ENCODE peak calls at places on chromosomes 13 and 19, in seven cellular contexts. B is uterus, R is heart right ventricle, K is tibial artery, O is psoas muscle, P is body of pancreas, I is right atrium auricular region. U is an unnamed sample.

GRCh38 chr19:49567722-49568454 is 12.5 kb downstream of the NOSIP start:
- DNase-seq in K (no peak), I (no peak), B (no peak), P (no peak), O (no peak), R (no peak), U (no peak)

GRCh38 chr19:13093407-13094284 is 9.0 kb downstream of the LYL1 start:
- DNase-seq in P (peak; percentile 80), R (peak; percentile 83), B (peak; percentile 91), O (peak; percentile 87), I (peak; percentile 95), K (peak; percentile 78), U (peak; percentile 92)

GRCh38 chr13:100394005-100394695 is 194.4 kb downstream of the GGACT start:
- DNase-seq in P (no peak), I (no peak), O (no peak), K (no peak), B (peak; percentile 37), R (no peak), U (no peak)

GRCh38 chr13:100440756-100441421 is 147.7 kb downstream of the GGACT start:
- DNase-seq in O (no peak), P (no peak), B (no peak), R (no peak), I (no peak), K (no peak), U (no peak)

GRCh38 chr13:57739089-57739488 is 107.5 kb downstream of the PCDH17 start:
- DNase-seq in K (no peak), P (no peak), R (no peak), O (no peak), B (no peak), I (no peak), U (no peak)

GRCh38 chr19:55284405-55285058 is 735 bp downstream of the BRSK1 start:
- DNase-seq in B (no peak), P (no peak), I (no peak), K (no peak), R (no peak), O (no peak), U (no peak)

GRCh38 chr13:57682128-57682716 is 50.7 kb downstream of the PCDH17 start:
- DNase-seq in B (no peak), R (no peak), I (no peak), K (no peak), P (no peak), O (no peak), U (no peak)

GRCh38 chr19:7993560-7993959 is 11.9 kb downstream of the ELAVL1 start:
- DNase-seq in R (no peak), B (no peak), K (no peak), P (no peak), I (no peak), O (no peak), U (no peak)

GRCh38 chr19:8404391-8405151 is 8.5 kb upstream of the MARCHF2 start:
- DNase-seq in I (no peak), K (no peak), O (no peak), B (no peak), P (no peak), R (no peak), U (no peak)

GRCh38 chr19:11024259-11024658 is 63.4 kb downstream of the SMARCA4 start:
- DNase-seq in K (no peak), O (peak; percentile 55), P (no peak), I (no peak), R (no peak), B (no peak), U (peak; percentile 93)

GRCh38 chr13:20475927-20476691 is 49.5 kb downstream of the CRYL1 start:
- DNase-seq in K (no peak), I (no peak), B (no peak), O (no peak), P (peak; percentile 58), R (no peak), U (no peak)

GRCh38 chr19:31378404-31378803 is 29.2 kb upstream of the TSHZ3 start:
- DNase-seq in K (no peak), P (no peak), R (no peak), I (peak; percentile 67), B (peak; percentile 56), O (peak; percentile 35), U (peak; percentile 16)

GRCh38 chr19:3350014-3350663 is 16.2 kb upstream of the NFIC start:
- DNase-seq in I (no peak), O (no peak), B (no peak), R (no peak), K (no peak), P (peak; percentile 81), U (no peak)

GRCh38 chr13:84255226-84255625 is 373.0 kb upstream of the SLITRK1 start:
- DNase-seq in R (no peak), P (no peak), I (no peak), K (no peak), O (no peak), B (no peak), U (no peak)

GRCh38 chr13:80131204-80131603 is 209.7 kb downstream of the SPRY2 start:
- DNase-seq in K (peak; percentile 59), R (peak; percentile 84), P (peak; percentile 60), O (peak; percentile 76), B (peak; percentile 37), I (peak; percentile 81), U (peak; percentile 71)

GRCh38 chr19:44254496-44254895 is 5.2 kb upstream of the ZNF233 start:
- DNase-seq in O (no peak), I (no peak), R (no peak), B (no peak), K (no peak), P (no peak), U (no peak)
- H3K9me3 ChIP-seq in O (peaks cover 88% of the 10 kb centered on the region), I (peaks cover 90% of the 10 kb centered on the region), R (peaks cover 88% of the 10 kb centered on the region), B (peaks cover 72% of the 10 kb centered on the region), K (peaks cover 28% of the 10 kb centered on the region), P (peaks cover 61% of the 10 kb centered on the region), U (peaks cover 69% of the 10 kb centered on the region)

GRCh38 chr13:38755792-38756191 is 68.9 kb downstream of the FREM2 start:
- DNase-seq in P (peak; percentile 40), K (no peak), R (no peak), O (no peak), I (no peak), B (no peak), U (no peak)

GRCh38 chr13:38753878-38754277 is 67.0 kb downstream of the FREM2 start:
- DNase-seq in P (no peak), O (no peak), R (no peak), K (no peak), B (no peak), I (no peak), U (no peak)

GRCh38 chr13:38763446-38764381 is 76.8 kb downstream of the FREM2 start:
- DNase-seq in P (peak; percentile 37), K (no peak), I (no peak), R (no peak), B (no peak), O (no peak), U (peak; percentile 14)

GRCh38 chr13:38759390-38759789 is 72.5 kb downstream of the FREM2 start:
- DNase-seq in R (no peak), I (no peak), P (no peak), B (no peak), O (no peak), K (no peak), U (no peak)

DNA sequence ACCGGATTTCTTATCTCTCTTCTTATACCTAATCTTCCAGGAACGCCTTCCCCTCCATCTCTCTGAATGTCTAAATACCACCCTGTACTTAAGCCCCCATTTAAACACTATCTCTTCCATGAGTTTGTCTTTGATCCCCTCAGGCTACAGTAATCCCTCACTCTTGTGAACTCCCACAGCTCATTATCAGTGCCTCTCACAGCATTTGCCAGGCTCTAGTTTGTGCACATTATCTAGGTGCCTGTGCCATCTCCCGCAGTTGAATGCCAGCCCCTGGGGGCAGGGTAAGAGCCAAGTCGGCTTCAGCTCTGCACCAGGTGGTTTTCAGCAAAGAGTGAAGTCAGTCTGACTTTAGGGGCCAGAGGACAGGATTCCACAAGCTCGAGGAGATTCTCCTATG is 71.4 kb downstream of the FREM2 start:
- DNase-seq in R (no peak), B (no peak), P (no peak), O (no peak), K (no peak), I (no peak), U (no peak)
- H3K4me3 ChIP-seq in R (no peak overlapping the region), B (no peak overlapping the region), P (no peak overlapping the region), O (no peak overlapping the region), K (no peak overlapping the region), I (no peak overlapping the region), U (no peak overlapping the region)

DNA sequence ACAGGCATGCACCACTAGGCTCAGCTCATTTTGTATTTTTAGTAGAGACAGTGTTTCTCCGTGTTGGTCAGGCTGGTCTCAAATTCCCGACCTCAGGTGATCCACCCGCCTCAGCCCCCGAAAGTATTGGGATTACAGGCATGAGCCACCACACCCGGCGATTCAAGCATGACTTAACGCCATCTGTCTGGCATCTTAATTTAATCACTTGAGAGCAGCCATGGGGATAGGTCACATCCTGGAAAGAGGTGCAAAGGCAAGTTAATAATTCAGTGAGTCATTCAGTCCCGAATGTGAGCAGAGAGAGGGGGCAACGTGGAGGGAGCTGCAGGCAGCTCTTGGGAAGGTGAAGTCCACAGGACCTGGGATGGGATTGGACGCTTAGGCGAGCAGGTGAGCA is 31.7 kb upstream of the USP29 start:
- DNase-seq in K (no peak), P (no peak), I (no peak), O (no peak), B (no peak), R (no peak), U (no peak)
- H3K9me3 ChIP-seq in K (no peaks in the 10 kb centered on the region), P (peaks cover 5% of the 10 kb centered on the region), I (no peaks in the 10 kb centered on the region), O (peaks cover under 1% of the 10 kb centered on the region), B (no peaks in the 10 kb centered on the region), R (no peaks in the 10 kb centered on the region), U (no peaks in the 10 kb centered on the region)

GRCh38 chr13:73874460-73874859 is 259.7 kb downstream of the KLF12 start:
- DNase-seq in P (no peak), K (no peak), I (no peak), R (no peak), O (no peak), B (no peak), U (no peak)

GRCh38 chr13:73872397-73872796 is 261.8 kb downstream of the KLF12 start:
- DNase-seq in O (no peak), P (no peak), R (no peak), B (no peak), K (no peak), I (no peak), U (no peak)

GRCh38 chr13:73865027-73865426 is 269.2 kb downstream of the KLF12 start:
- DNase-seq in B (no peak), R (no peak), P (no peak), O (no peak), I (no peak), K (no peak), U (no peak)

GRCh38 chr13:73870970-73871935 is 263.0 kb downstream of the KLF12 start:
- DNase-seq in R (no peak), I (no peak), O (no peak), B (no peak), K (peak; percentile 40), P (no peak), U (peak; percentile 18)

DNA sequence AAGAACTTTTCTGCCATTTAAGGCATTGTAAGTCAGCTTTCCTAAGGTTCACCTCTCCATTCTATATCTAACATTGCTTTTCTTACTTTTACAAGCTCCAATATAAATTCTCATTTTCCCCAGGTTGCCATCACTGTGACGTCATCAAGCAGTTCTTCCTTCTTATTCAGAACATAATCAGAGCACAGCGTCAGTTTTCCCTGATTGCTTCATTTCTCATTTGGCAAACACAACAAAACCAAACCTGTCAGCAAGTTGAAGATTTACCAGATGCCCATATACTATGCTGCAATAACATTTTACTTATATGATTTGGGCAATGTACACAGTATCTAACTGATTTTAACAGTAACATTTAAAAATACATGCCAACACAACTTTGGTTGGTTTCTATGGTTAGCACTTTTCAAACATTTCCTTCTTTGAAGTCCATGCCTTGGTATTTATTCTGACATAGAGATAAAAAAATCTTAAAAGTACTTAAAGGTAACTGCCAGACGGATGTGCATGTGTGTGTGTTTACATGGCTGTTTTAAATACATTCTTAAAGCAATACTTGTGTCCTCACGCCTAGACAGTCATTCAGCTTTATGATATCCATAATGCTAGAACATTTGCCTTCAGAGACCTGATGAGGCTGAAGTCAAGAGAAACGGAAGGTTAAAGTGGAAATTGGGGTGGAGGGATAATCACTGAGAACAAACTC is 264.0 kb downstream of the KLF12 start:
- DNase-seq in O (no peak), K (no peak), B (no peak), R (no peak), I (no peak), P (no peak), U (no peak)
- H3K4me3 ChIP-seq in O (no peak overlapping the region), K (no peak overlapping the region), B (no peak overlapping the region), R (no peak overlapping the region), I (no peak overlapping the region), P (no peak overlapping the region), U (no peak overlapping the region)